ENCODE peak calls at places on chromosomes 11 and 22, in ten cellular contexts. U, H, J, W, T, Y, E, I, F and N are unnamed samples.

GRCh38 chr11:92500463-92500862 is 275.8 kb downstream of the FAT3 start:
- DNase-seq in H (no peak), I (no peak), Y (no peak), J (no peak), W (no peak), U (no peak), T (no peak), E (peak), F (no peak), N (no peak)

GRCh38 chr22:40534379-40535188 is 101.9 kb downstream of the MRTFA start:
- DNase-seq in I (no peak), F (no peak), Y (no peak), T (no peak), W (peak), E (peak), H (no peak), U (peak), J (peak), N (no peak)

GRCh38 chr11:115502636-115503082 is 1.6 kb downstream of the CADM1 start:
- DNase-seq in H (no peak), W (no peak), E (no peak), T (no peak), F (no peak), I (no peak), U (no peak), Y (no peak), J (no peak), N (no peak)

GRCh38 chr11:72004515-72005346 is 6.0 kb downstream of the IL18BP start:
- DNase-seq in Y (no peak), E (no peak), W (no peak), J (no peak), T (no peak), F (no peak), I (no peak), U (no peak), H (no peak), N (no peak)

GRCh38 chr11:19286411-19286810 is 45.7 kb upstream of the E2F8 start:
- DNase-seq in T (no peak), Y (no peak), I (no peak), E (no peak), U (no peak), H (no peak), J (no peak), W (no peak), F (no peak), N (no peak)

GRCh38 chr11:121134758-121135312 is 33.8 kb downstream of the TECTA start:
- DNase-seq in W (no peak), F (no peak), U (no peak), T (no peak), Y (no peak), I (no peak), J (no peak), E (no peak), H (no peak), N (no peak)

GRCh38 chr11:2968501-2968900 is 23.6 kb downstream of the NAP1L4 start:
- DNase-seq in U (no peak), J (no peak), I (no peak), W (no peak), Y (no peak), T (no peak), F (no peak), H (no peak), E (no peak), N (no peak)

GRCh38 chr11:60193687-60194433 is 11.0 kb upstream of the MS4A6A start:
- DNase-seq in U (peak), T (no peak), I (peak), E (peak), F (peak), J (peak), Y (no peak), W (peak), H (peak), N (peak)

GRCh38 chr11:126165366-126166156 is 45.9 kb downstream of the RPUSD4 start:
- DNase-seq in T (no peak), I (no peak), W (peak), Y (no peak), E (no peak), F (no peak), U (no peak), H (no peak), J (no peak), N (no peak)

GRCh38 chr11:119460582-119460981 is 37.6 kb upstream of the THY1 start:
- DNase-seq in J (no peak), I (no peak), H (no peak), E (no peak), F (no peak), T (no peak), W (peak), Y (no peak), U (peak), N (no peak)

GRCh38 chr11:86150826-86151187 is 81.9 kb upstream of the PICALM start:
- DNase-seq in Y (no peak), J (no peak), W (peak), F (no peak), T (no peak), I (no peak), H (no peak), E (no peak), U (peak), N (no peak)

GRCh38 chr11:72716291-72716690 is 35.9 kb downstream of the ARAP1 start:
- DNase-seq in T (no peak), H (no peak), I (peak), F (no peak), U (peak), W (no peak), Y (no peak), J (no peak), E (no peak), N (no peak)

GRCh38 chr11:79940976-79941735 is 500.3 kb upstream of the TENM4 start:
- DNase-seq in I (no peak), J (no peak), F (no peak), Y (no peak), H (no peak), T (no peak), W (no peak), U (peak), E (peak), N (no peak)

GRCh38 chr11:125923012-125923579 is 18.8 kb downstream of the DDX25 start:
- DNase-seq in W (peak), Y (no peak), I (peak), H (peak), J (peak), E (peak), F (peak), U (peak), T (peak), N (no peak)

GRCh38 chr11:69583068-69583467 is 57.9 kb upstream of the CCND1 start:
- DNase-seq in W (no peak), H (no peak), I (no peak), T (no peak), U (no peak), F (no peak), Y (no peak), E (no peak), J (no peak), N (no peak)

GRCh38 chr11:73916435-73916834 is 34.4 kb upstream of the DNAJB13 start:
- DNase-seq in F (no peak), T (no peak), I (no peak), U (peak), E (peak), Y (no peak), H (no peak), W (no peak), J (no peak), N (no peak)

GRCh38 chr22:50114221-50114981 is 24.6 kb downstream of the MOV10L1 start:
- DNase-seq in Y (no peak), W (peak), T (peak), E (peak), I (peak), F (no peak), J (no peak), U (peak), H (peak), N (peak)

GRCh38 chr11:43833657-43834073 is 47.0 kb upstream of the ALKBH3 start:
- DNase-seq in W (peak), H (no peak), F (no peak), I (peak), E (no peak), J (no peak), Y (no peak), T (no peak), U (peak), N (no peak)

GRCh38 chr22:39519681-39520053 is 695 bp upstream of the ATF4 start:
- DNase-seq in F (peak), Y (peak), U (peak), J (peak), E (peak), W (peak), I (peak), T (peak), H (no peak), N (no peak)

GRCh38 chr11:128469220-128469619 is 118.1 kb downstream of the ETS1 start:
- DNase-seq in H (no peak), J (peak), F (no peak), W (no peak), U (no peak), T (no peak), Y (no peak), E (no peak), I (no peak), N (no peak)
- TF ChIP-seq CTCF in H (no peak), J (peak), F (no peak), W (no peak), U (no peak), T (no peak), Y (no peak), E (no peak), I (no peak), N (no peak)

GRCh38 chr11:124812876-124813275 is 12.7 kb upstream of the MSANTD2 start:
- DNase-seq in Y (no peak), J (no peak), I (no peak), T (no peak), U (peak), W (peak), H (no peak), E (no peak), F (no peak), N (no peak)
- TF ChIP-seq CTCF in Y (no peak), J (no peak), I (no peak), T (no peak), U (no peak), W (no peak), H (no peak), E (no peak), F (no peak), N (no peak)

GRCh38 chr11:236774-237767 is at the start of gene PSMD13:
- DNase-seq in H (peak), I (peak), E (peak), T (peak), Y (peak), W (peak), F (peak), U (peak), J (peak), N (peak)

GRCh38 chr11:232783-233565 is 3.2 kb downstream of the SIRT3 start:
- DNase-seq in U (no peak), E (no peak), W (no peak), Y (no peak), F (no peak), I (no peak), T (peak), J (no peak), H (no peak), N (no peak)

GRCh38 chr11:235180-235997 is 753 bp downstream of the SIRT3 start:
- DNase-seq in U (peak), H (no peak), J (peak), F (no peak), I (no peak), W (no peak), Y (no peak), T (peak), E (peak), N (no peak)

GRCh38 chr11:240315-240714 is 3.5 kb downstream of the PSMD13 start:
- DNase-seq in H (no peak), J (no peak), T (no peak), I (no peak), W (no peak), E (no peak), F (no peak), U (no peak), Y (no peak), N (no peak)

GRCh38 chr11:235998-236773 is at the start of gene SIRT3:
- DNase-seq in Y (peak), W (peak), U (peak), T (peak), H (no peak), F (peak), J (peak), I (peak), E (peak), N (peak)
- TF ChIP-seq CTCF in Y (peak), W (no peak), U (no peak), T (no peak), H (peak), F (no peak), J (no peak), I (no peak), E (no peak), N (no peak)

DNA sequence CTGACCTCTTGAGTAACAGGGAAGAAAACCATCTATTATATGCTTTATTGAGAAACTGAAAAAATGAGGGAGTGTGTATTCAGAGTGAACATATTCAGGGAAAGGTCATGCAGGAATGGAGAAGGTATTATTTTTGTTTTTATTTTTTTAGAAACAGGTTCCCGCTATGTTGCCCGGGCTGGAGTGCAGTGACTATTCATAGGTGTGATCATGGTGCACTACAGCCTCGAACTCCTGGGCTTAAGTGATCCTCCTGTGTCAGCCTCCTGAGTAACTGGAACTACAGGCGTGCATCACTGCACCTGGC is 8.7 kb upstream of the RCE1 start:
- DNase-seq in F (no peak), T (no peak), I (no peak), U (no peak), H (no peak), J (no peak), Y (no peak), W (no peak), E (no peak), N (no peak)
- TF ChIP-seq CTCF in F (no peak), T (no peak), I (no peak), U (no peak), H (no peak), J (no peak), Y (no peak), W (no peak), E (no peak), N (peak)

GRCh38 chr11:36566407-36567053 is 1.3 kb upstream of the RAG1 start:
- DNase-seq in E (no peak), J (peak), T (no peak), U (no peak), I (no peak), H (no peak), F (no peak), W (no peak), Y (no peak), N (no peak)
- TF ChIP-seq CTCF in E (no peak), J (no peak), T (no peak), U (no peak), I (no peak), H (no peak), F (no peak), W (no peak), Y (no peak), N (no peak)

DNA sequence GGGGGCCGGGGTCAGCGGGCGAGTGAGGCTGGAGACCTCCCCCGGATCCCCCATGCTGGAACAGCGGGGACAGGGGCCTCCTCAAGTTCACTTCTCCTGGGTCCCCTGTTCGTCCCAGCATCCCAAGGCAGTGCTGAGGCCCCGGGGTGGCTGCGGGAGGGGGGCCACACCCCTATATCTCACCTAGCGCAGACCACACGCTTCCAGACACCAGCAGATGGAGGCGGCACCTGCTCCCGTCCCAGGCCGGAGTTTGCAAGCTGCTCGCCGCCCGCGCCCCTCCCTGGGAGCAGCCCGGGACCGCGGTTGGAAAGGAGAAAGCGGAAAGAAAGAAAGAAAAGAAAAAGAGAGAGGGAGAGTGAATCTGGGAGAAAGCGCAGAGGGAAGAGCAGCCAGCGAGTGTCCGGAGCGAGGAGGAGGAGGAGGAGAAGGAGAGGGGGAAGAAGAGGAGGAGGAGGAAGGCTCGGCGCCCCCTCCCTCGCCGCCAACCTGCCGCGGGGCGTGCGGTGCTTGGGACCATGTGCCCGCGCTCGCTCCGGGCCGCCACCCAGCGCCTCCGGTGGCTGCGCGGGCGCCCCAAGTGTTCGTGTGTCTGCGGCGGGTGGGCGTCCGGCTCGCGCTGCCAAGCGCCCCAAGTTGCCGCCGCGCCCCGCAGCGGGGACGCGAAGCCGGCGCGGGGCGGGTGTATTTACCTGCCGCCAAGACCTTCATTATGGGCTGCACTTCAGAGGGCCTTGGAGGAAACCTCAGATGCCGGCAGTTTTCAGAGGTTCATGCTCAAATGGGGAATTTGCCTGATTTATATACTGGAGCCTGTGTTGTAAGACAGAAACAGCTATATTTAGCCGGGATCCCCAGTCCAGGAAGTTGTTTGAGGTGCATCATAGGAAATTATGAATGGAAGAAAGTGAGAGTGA is at the start of gene LIF:
- DNase-seq in E (peak), U (peak), J (peak), I (peak), H (no peak), Y (no peak), F (no peak), W (peak), T (no peak), N (peak)
- TF ChIP-seq CTCF in E (peak), U (no peak), J (no peak), I (peak), H (no peak), Y (no peak), F (no peak), W (no peak), T (no peak), N (no peak)

GRCh38 chr22:24108073-24108472 is 73.2 kb upstream of the SUSD2 start:
- DNase-seq in J (no peak), U (no peak), W (no peak), I (no peak), F (no peak), T (no peak), E (no peak), H (no peak), Y (no peak), N (no peak)

GRCh38 chr22:24109649-24110048 is 71.6 kb upstream of the SUSD2 start:
- DNase-seq in J (no peak), E (no peak), I (no peak), T (no peak), Y (no peak), H (no peak), W (no peak), U (no peak), F (no peak), N (no peak)

GRCh38 chr22:24105661-24106060 is 75.6 kb upstream of the SUSD2 start:
- DNase-seq in F (no peak), I (no peak), U (no peak), T (no peak), J (no peak), E (no peak), H (no peak), W (no peak), Y (no peak), N (no peak)

GRCh38 chr22:24106385-24107381 is 74.6 kb upstream of the SUSD2 start:
- DNase-seq in I (no peak), J (peak), W (peak), Y (no peak), U (no peak), E (no peak), T (no peak), H (no peak), F (peak), N (no peak)

DNA sequence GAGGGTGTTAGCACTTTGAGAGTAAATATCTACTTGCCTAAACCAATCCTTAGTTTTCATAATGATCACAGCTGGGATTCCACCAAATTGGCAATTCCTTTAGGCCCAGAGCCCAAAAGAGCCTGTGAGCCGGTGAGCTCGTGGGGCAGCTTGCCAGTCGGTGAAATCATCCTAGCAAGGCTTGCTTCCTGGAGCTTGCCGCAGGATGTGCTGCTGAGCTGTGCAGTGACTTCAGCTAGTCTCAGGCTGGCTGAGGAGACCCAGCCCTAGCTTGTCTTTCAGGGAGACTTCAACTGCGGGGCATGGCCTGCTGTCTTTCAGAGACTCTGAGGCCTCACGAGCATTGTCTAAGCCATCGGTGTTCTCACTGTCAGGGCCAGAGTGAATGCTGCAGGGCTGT is 73.6 kb upstream of the SUSD2 start:
- DNase-seq in E (peak), I (no peak), T (peak), W (peak), F (peak), U (peak), Y (peak), J (no peak), H (peak), N (no peak)
- TF ChIP-seq CTCF in E (no peak), I (no peak), T (no peak), W (peak), F (peak), U (peak), Y (peak), J (no peak), H (peak), N (no peak)

GRCh38 chr11:116840224-116840745 is 2.9 kb upstream of the APOA1 start:
- DNase-seq in U (no peak), E (no peak), T (no peak), W (peak), Y (no peak), J (peak), H (no peak), F (no peak), I (no peak), N (no peak)
- TF ChIP-seq CTCF in U (peak), E (no peak), T (no peak), W (peak), Y (no peak), J (peak), H (peak), F (peak), I (peak), N (no peak)

DNA sequence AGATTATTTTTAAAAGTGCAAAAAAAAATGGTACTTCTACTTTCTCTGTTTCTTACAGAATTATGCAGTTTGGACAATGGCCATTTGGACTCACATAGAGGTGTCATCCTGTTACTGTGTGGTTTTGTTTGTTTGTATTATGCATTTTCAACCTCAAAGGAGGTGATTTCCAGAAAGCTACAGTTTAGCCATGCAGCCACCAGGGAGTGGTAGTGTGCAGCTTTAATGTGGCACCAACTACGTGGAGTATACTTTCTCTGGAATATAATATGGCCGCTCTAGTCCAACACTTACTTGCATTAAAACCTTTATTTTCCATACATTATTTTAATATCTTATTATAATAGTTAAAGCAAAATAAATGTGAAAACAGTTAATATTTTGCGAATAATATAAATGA is 469.9 kb upstream of the KIRREL3 start:
- DNase-seq in U (no peak), H (no peak), F (no peak), J (peak), E (no peak), I (peak), T (no peak), Y (no peak), W (no peak), N (no peak)
- TF ChIP-seq CTCF in U (no peak), H (peak), F (peak), J (peak), E (no peak), I (no peak), T (no peak), Y (no peak), W (peak), N (no peak)